ENCODE peak calls at places on chromosome 16, in five cellular contexts. J is choroid plexus epithelial cell, O is IMR-90, Z is uterus, T is GM12864. X is an unnamed sample.

GRCh38 chr16:30901201-30902069 is 5.0 kb downstream of the CTF1 start:
- DNase-seq in T (no peak), O (no peak), Z (no peak), J (no peak), X (no peak)

GRCh38 chr16:88202207-88202745 is 180.5 kb upstream of the ZNF469 start:
- DNase-seq in T (no peak), J (no peak), Z (no peak), O (no peak), X (no peak)

GRCh38 chr16:78075800-78076199 is 23.7 kb upstream of the WWOX start:
- DNase-seq in Z (no peak), J (no peak), T (no peak), O (no peak), X (no peak)

GRCh38 chr16:75265911-75266701 is 14.7 kb upstream of the BCAR1 start:
- DNase-seq in T (no peak), J (peak), Z (peak), O (peak), X (no peak)

GRCh38 chr16:54985156-54985555 is 54.5 kb downstream of the IRX5 start:
- DNase-seq in T (no peak), J (no peak), O (no peak), Z (no peak), X (no peak)

GRCh38 chr16:52773026-52773425 is 226.1 kb upstream of the TOX3 start:
- DNase-seq in T (no peak), Z (no peak), J (no peak), O (no peak), X (no peak)

GRCh38 chr16:23957287-23957686 is 121.5 kb downstream of the PRKCB start:
- DNase-seq in T (no peak), Z (no peak), J (no peak), O (no peak), X (no peak)

GRCh38 chr16:30665155-30665829 is 7.1 kb downstream of the FBRS start:
- DNase-seq in Z (no peak), J (no peak), T (no peak), O (no peak), X (no peak)

GRCh38 chr16:49644143-49644460 is 211.8 kb downstream of the ZNF423 start:
- DNase-seq in O (no peak), T (no peak), Z (no peak), J (peak), X (no peak)

GRCh38 chr16:67174706-67175231 is 4.4 kb downstream of the NOL3 start:
- DNase-seq in T (no peak), J (no peak), Z (no peak), O (no peak), X (no peak)

GRCh38 chr16:917591-918061 is 53.2 kb downstream of the LMF1 start:
- DNase-seq in T (no peak), O (no peak), J (no peak), Z (no peak), X (no peak)

GRCh38 chr16:24729967-24730815 is 740 bp downstream of the TNRC6A start:
- DNase-seq in Z (peak), T (no peak), O (peak), J (peak), X (no peak)

GRCh38 chr16:70738083-70738977 is 52.5 kb upstream of the MTSS2 start:
- DNase-seq in Z (peak), O (peak), J (peak), T (no peak), X (no peak)

GRCh38 chr16:70550082-70550481 is 26.5 kb downstream of the SF3B3 start:
- DNase-seq in O (no peak), J (no peak), T (no peak), Z (no peak), X (no peak)

GRCh38 chr16:30893082-30893743 is 664 bp downstream of the BCL7C start:
- DNase-seq in O (no peak), Z (no peak), T (no peak), J (no peak), X (no peak)

GRCh38 chr16:1929578-1930337 is 11.5 kb upstream of the HS3ST6 start:
- DNase-seq in O (peak), T (peak), J (peak), Z (peak), X (peak)

GRCh38 chr16:1300664-1301476 is 8.6 kb upstream of the UBE2I start:
- DNase-seq in Z (no peak), O (peak), T (no peak), J (peak), X (no peak)

GRCh38 chr16:720990-721764 is at the start of gene ANTKMT:
- DNase-seq in J (peak), O (peak), Z (peak), T (no peak), X (no peak)

GRCh38 chr16:85584192-85584757 is 28.8 kb upstream of the GSE1 start:
- DNase-seq in J (no peak), T (no peak), O (no peak), Z (no peak), X (no peak)

GRCh38 chr16:63361032-63361624 is 1324.9 kb upstream of the CDH8 start:
- DNase-seq in J (peak), Z (no peak), O (peak), T (peak), X (no peak)

GRCh38 chr16:72809446-72809845 is 238.5 kb downstream of the ZFHX3 start:
- DNase-seq in Z (no peak), T (no peak), J (no peak), O (no peak), X (no peak)

GRCh38 chr16:54936979-54937672 is 6.5 kb downstream of the IRX5 start:
- DNase-seq in O (no peak), J (peak), Z (no peak), T (no peak), X (no peak)

GRCh38 chr16:22643886-22644285 is 133.2 kb downstream of the NPIPB5 start:
- DNase-seq in T (no peak), O (no peak), Z (no peak), J (no peak), X (no peak)

GRCh38 chr16:55567382-55567781 is 898 bp downstream of the CAPNS2 start:
- DNase-seq in O (peak), J (peak), Z (no peak), T (no peak), X (no peak)

GRCh38 chr16:65429504-65430149 is 307.8 kb upstream of the CDH11 start:
- DNase-seq in T (no peak), Z (no peak), J (no peak), O (no peak), X (no peak)

GRCh38 chr16:66701516-66701915 is 5.0 kb upstream of the CMTM4 start:
- DNase-seq in J (peak), T (no peak), Z (no peak), O (no peak), X (no peak)

GRCh38 chr16:79612207-79612606 is 11.7 kb upstream of the MAF start:
- DNase-seq in Z (no peak), T (no peak), O (no peak), J (peak), X (no peak)

GRCh38 chr16:4900036-4900435 is 36.9 kb downstream of the PPL start:
- DNase-seq in T (no peak), O (no peak), Z (no peak), J (no peak), X (no peak)

GRCh38 chr16:87465306-87465705 is 27.5 kb downstream of the ZCCHC14 start:
- DNase-seq in Z (peak), J (peak), T (no peak), O (peak), X (peak)

GRCh38 chr16:65061263-65061662 is 60.6 kb downstream of the CDH11 start:
- DNase-seq in Z (no peak), T (no peak), O (no peak), J (no peak), X (no peak)

GRCh38 chr16:30018731-30019158 is 4.3 kb upstream of the C16orf92 start:
- DNase-seq in T (no peak), J (peak), Z (no peak), O (peak), X (no peak)

GRCh38 chr16:79283578-79283977 is 317.0 kb downstream of the MAF start:
- DNase-seq in T (peak), Z (no peak), J (no peak), O (no peak), X (no peak)

GRCh38 chr16:11955713-11956123 is 9.3 kb upstream of the TNFRSF17 start:
- DNase-seq in T (no peak), J (peak), Z (no peak), O (peak), X (no peak)

GRCh38 chr16:50025544-50025931 is 513 bp downstream of the CNEP1R1 start:
- DNase-seq in O (no peak), J (peak), Z (no peak), T (no peak), X (no peak)

DNA sequence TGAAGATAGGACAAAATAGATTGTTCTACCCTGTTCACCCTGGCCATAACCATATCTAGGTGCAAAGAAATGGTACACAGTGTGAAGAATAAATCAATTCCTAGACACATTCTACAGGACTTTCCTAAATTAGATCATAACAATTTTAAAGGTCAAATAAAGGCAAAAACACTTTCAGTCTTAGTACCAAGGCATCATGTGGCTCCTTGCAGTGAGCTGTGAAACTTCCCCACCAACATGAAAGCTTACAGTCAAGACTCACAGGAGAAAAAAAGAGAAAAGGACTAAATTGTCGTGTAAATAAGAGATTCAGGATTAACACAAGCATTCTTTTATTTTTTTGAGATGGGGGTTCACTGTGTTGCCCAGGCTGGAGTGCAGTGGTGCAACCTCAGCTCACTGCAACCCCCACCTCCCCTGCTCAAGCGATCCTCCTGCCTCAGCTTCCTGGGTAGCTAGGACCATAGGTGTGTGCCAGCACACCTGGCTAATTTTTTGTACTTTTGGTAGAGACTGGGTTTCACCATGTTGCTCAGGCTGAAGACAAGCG is 14.2 kb downstream of the NSMCE1 start:
- DNase-seq in T (no peak), J (peak), O (no peak), Z (no peak), X (no peak)
- H3K4me3 ChIP-seq in T (peak), J (no peak), O (no peak), Z (no peak), X (no peak)

GRCh38 chr16:57643902-57644301 is 15.5 kb downstream of the ADGRG1 start:
- DNase-seq in O (no peak), J (no peak), Z (no peak), T (no peak), X (no peak)

GRCh38 chr16:57642368-57643135 is 14.1 kb downstream of the ADGRG1 start:
- DNase-seq in O (no peak), T (no peak), J (no peak), Z (no peak), X (no peak)

GRCh38 chr16:57645691-57646387 is 17.4 kb downstream of the ADGRG1 start:
- DNase-seq in J (no peak), T (no peak), Z (peak), O (peak), X (no peak)

GRCh38 chr16:57643166-57643813 is 14.9 kb downstream of the ADGRG1 start:
- DNase-seq in Z (no peak), T (no peak), J (no peak), O (peak), X (no peak)

DNA sequence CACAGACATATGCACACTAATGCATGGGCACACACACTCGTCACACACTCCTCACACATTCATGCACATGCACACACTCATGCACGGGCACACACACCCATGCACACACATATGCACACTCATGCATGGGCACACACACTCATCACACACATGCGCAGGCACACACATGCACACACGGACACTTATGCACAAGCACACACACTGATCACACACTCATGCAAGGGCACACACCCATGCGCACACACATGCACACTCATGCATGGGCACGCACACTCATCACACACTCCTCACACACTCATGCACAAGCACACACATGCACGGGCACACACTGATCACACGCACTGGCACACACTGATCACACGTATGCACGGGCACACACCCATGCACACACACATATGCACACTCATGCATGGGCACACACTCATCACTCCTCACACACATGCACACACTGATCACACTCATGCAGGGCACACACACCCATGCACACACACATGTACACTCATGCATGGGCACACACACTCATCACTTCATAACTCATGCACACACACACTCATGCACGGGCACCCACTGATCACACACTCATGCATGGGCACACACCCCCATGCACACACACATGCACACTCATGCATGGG is 16.1 kb downstream of the ADGRG1 start:
- DNase-seq in J (no peak), O (no peak), T (no peak), Z (no peak), X (no peak)
- H3K4me3 ChIP-seq in J (no peak), O (no peak), T (no peak), Z (no peak), X (no peak)

DNA sequence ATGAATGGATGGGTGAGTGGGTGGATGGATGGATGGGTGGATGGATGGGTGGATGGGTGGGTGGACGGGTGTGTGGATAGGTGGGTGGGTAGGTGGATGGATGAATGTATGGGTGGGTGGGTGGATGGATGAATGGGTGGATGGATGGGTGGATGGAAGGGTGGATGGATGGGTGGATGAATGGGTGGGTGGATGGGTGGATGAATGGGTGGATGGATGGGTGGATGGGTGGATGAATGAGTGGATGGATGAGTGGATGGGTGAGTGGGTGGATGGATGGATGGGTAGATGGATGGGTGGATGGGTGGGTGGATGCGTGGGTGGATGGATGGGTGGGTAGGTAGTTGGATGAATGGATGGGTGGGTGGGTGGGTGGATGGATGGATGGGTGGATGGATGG is 13.2 kb upstream of the ATP2C2 start:
- DNase-seq in Z (no peak), T (no peak), O (no peak), J (no peak), X (no peak)
- H3K4me3 ChIP-seq in Z (no peak), T (no peak), O (no peak), J (no peak), X (no peak)

GRCh38 chr16:13672196-13672595 is 247.8 kb upstream of the ERCC4 start:
- DNase-seq in O (no peak), T (no peak), Z (no peak), J (no peak), X (no peak)
- H3K4me3 ChIP-seq in O (no peak), T (no peak), Z (no peak), J (no peak), X (no peak)

GRCh38 chr16:80733366-80733901 is 71.0 kb downstream of the CDYL2 start:
- DNase-seq in T (no peak), J (no peak), Z (no peak), O (no peak), X (no peak)

GRCh38 chr16:80735846-80736245 is 68.6 kb downstream of the CDYL2 start:
- DNase-seq in O (no peak), T (no peak), Z (no peak), J (no peak), X (no peak)

DNA sequence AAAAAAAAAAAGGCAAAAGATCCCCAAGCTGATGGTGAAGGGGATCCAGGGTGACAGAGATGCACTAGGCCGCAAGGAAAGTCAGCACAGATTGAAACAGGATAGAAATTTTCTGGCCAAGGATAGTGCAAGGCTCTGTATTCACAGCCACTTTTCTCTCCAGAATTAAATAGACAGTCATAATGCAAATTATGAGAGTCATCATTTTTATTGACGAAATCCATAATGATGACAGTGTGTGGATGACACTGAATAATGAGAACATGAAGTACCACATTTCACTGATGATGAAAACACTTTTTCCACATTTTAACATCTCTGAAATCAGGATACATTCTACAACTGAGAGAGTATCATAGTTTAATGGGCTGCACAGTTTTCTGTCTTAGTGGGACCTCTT is 72.5 kb downstream of the CDYL2 start:
- DNase-seq in T (no peak), Z (no peak), O (no peak), J (no peak), X (no peak)
- H3K4me3 ChIP-seq in T (no peak), Z (no peak), O (no peak), J (no peak), X (no peak)

GRCh38 chr16:3003582-3004270 is 9.0 kb upstream of the CLDN9 start:
- DNase-seq in T (peak), J (peak), O (peak), Z (peak), X (peak)
- H3K4me3 ChIP-seq in T (no peak), J (no peak), O (peak), Z (no peak), X (peak)

GRCh38 chr16:8591451-8591850 is 1.1 kb upstream of the TMEM114 start:
- DNase-seq in O (no peak), Z (no peak), J (no peak), T (no peak), X (no peak)

GRCh38 chr16:8588703-8589292 is 1.5 kb downstream of the TMEM114 start:
- DNase-seq in T (no peak), J (no peak), Z (no peak), O (no peak), X (no peak)

GRCh38 chr16:8590811-8591210 is 500 bp upstream of the TMEM114 start:
- DNase-seq in J (no peak), Z (no peak), O (no peak), T (no peak), X (no peak)

GRCh38 chr16:8589293-8590160 is 784 bp downstream of the TMEM114 start:
- DNase-seq in Z (no peak), T (no peak), J (no peak), O (no peak), X (no peak)

DNA sequence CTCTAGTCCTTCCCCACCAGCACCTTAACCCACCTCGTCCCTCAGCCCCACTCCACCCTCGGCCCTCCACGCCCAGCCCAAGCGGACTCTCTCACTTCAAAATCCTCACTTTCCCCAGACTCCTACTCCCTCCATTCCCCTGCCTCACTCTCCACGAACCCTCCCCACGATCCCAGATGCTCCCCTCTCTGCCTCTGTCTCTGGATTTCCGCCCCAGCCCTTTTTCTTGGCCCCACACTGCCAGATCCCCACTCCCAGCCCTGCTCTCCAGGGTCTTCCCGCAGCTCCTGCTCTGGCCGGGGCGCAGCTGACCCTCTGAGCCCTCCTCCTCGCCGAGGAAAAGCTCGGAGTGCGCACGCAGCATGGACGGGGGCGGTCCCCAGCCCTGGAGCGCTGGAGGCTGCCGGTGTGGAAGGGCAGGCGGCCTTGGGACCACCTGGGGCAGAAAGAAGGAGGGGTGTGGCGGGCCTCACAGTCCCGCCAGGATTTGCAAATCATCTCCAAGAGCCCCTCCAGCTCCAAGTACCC is at the start of gene TMEM114:
- DNase-seq in Z (no peak), O (no peak), T (no peak), J (no peak), X (no peak)
- H3K4me3 ChIP-seq in Z (no peak), O (no peak), T (no peak), J (peak), X (no peak)

DNA sequence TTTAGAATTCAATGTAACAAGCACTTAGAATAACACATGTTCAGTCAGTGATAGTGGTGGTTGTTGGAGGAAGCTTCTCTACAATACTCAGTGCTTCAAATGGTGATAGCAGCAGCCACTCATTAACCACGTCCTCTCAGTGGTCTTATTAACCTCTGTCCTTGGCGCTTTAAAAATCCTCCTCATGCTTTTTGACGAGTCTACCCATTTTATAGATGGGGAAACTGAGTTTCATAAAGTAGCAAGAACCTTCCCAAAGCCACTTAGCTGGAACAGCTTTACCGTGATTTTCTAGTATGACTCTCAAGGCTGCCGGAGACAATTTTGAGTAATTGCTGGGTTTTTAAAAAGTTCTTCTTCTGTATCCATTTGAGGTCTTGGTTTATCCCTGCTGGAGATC is 47.4 kb downstream of the PLCG2 start:
- DNase-seq in T (no peak), O (no peak), J (no peak), Z (no peak), X (no peak)
- H3K4me3 ChIP-seq in T (no peak), O (no peak), J (no peak), Z (no peak), X (no peak)

X was measured in esophagus squamous epithelium.